ENCODE peak calls at places on chromosome 20, in seven cellular contexts. One of them, this sample, is unnamed.

GRCh38 chr20:49610701-49611538 is 43.0 kb upstream of the PTGIS start:
- DNase-seq in progenitor cell of endocrine pancreas: peak; percentile 91
- DNase-seq in HCEC 1CT: peak; percentile 42
- DNase-seq in astrocyte: no peak
- DNase-seq in esophagus squamous epithelium: no peak
- DNase-seq in left ventricle myocardium superior: peak; percentile 88
- DNase-seq in thyroid gland: peak; percentile 72
- DNase-seq in this sample: no peak

GRCh38 chr20:63007722-63008488 is 1.1 kb upstream of the BHLHE23 start:
- DNase-seq in progenitor cell of endocrine pancreas: no peak
- DNase-seq in HCEC 1CT: no peak
- DNase-seq in astrocyte: no peak
- DNase-seq in esophagus squamous epithelium: no peak
- DNase-seq in left ventricle myocardium superior: no peak
- DNase-seq in thyroid gland: no peak
- DNase-seq in this sample: no peak

GRCh38 chr20:64074963-64075362 is 4.4 kb downstream of the RGS19 start:
- DNase-seq in progenitor cell of endocrine pancreas: no peak
- DNase-seq in HCEC 1CT: no peak
- DNase-seq in astrocyte: no peak
- DNase-seq in esophagus squamous epithelium: no peak
- DNase-seq in left ventricle myocardium superior: no peak
- DNase-seq in thyroid gland: no peak
- DNase-seq in this sample: no peak

GRCh38 chr20:4091332-4092135 is 76.2 kb upstream of the RNF24 start:
- DNase-seq in progenitor cell of endocrine pancreas: peak; percentile 58
- DNase-seq in HCEC 1CT: peak; percentile 41
- DNase-seq in astrocyte: peak; percentile 90
- DNase-seq in esophagus squamous epithelium: no peak
- DNase-seq in left ventricle myocardium superior: peak; percentile 73
- DNase-seq in thyroid gland: peak; percentile 42
- DNase-seq in this sample: peak; percentile 81

GRCh38 chr20:51628533-51629398 is 86.2 kb upstream of the NFATC2 start:
- DNase-seq in progenitor cell of endocrine pancreas: no peak
- DNase-seq in HCEC 1CT: no peak
- DNase-seq in astrocyte: peak; percentile 90
- DNase-seq in esophagus squamous epithelium: no peak
- DNase-seq in left ventricle myocardium superior: no peak
- DNase-seq in thyroid gland: no peak
- DNase-seq in this sample: no peak

GRCh38 chr20:382291-383115 is 1.9 kb downstream of the TRIB3 start:
- DNase-seq in progenitor cell of endocrine pancreas: no peak
- DNase-seq in HCEC 1CT: no peak
- DNase-seq in astrocyte: no peak
- DNase-seq in esophagus squamous epithelium: no peak
- DNase-seq in left ventricle myocardium superior: no peak
- DNase-seq in thyroid gland: no peak
- DNase-seq in this sample: no peak

GRCh38 chr20:42986143-42986773 is 203.4 kb downstream of the PTPRT start:
- DNase-seq in progenitor cell of endocrine pancreas: no peak
- DNase-seq in HCEC 1CT: no peak
- DNase-seq in astrocyte: no peak
- DNase-seq in esophagus squamous epithelium: no peak
- DNase-seq in left ventricle myocardium superior: no peak
- DNase-seq in thyroid gland: no peak
- DNase-seq in this sample: no peak

GRCh38 chr20:16476032-16476431 is 97.2 kb downstream of the KIF16B start:
- DNase-seq in progenitor cell of endocrine pancreas: no peak
- DNase-seq in HCEC 1CT: peak; percentile 47
- DNase-seq in astrocyte: no peak
- DNase-seq in esophagus squamous epithelium: no peak
- DNase-seq in left ventricle myocardium superior: no peak
- DNase-seq in thyroid gland: peak; percentile 15
- DNase-seq in this sample: no peak

GRCh38 chr20:49990310-49990720 is 7.5 kb downstream of the SNAI1 start:
- DNase-seq in progenitor cell of endocrine pancreas: no peak
- DNase-seq in HCEC 1CT: no peak
- DNase-seq in astrocyte: peak; percentile 25
- DNase-seq in esophagus squamous epithelium: no peak
- DNase-seq in left ventricle myocardium superior: no peak
- DNase-seq in thyroid gland: peak; percentile 85
- DNase-seq in this sample: no peak

GRCh38 chr20:46828471-46828870 is 66.2 kb upstream of the EYA2 start:
- DNase-seq in progenitor cell of endocrine pancreas: no peak
- DNase-seq in HCEC 1CT: peak; percentile 82
- DNase-seq in astrocyte: peak; percentile 74
- DNase-seq in esophagus squamous epithelium: no peak
- DNase-seq in left ventricle myocardium superior: no peak
- DNase-seq in thyroid gland: no peak
- DNase-seq in this sample: no peak

GRCh38 chr20:1434571-1435336 is 31.9 kb downstream of the NSFL1C start:
- DNase-seq in progenitor cell of endocrine pancreas: no peak
- DNase-seq in HCEC 1CT: peak; percentile 95
- DNase-seq in astrocyte: peak; percentile 90
- DNase-seq in esophagus squamous epithelium: peak; percentile 12
- DNase-seq in left ventricle myocardium superior: no peak
- DNase-seq in thyroid gland: no peak
- DNase-seq in this sample: peak; percentile 23

GRCh38 chr20:854601-855000 is 21.1 kb downstream of the FAM110A start:
- DNase-seq in progenitor cell of endocrine pancreas: no peak
- DNase-seq in HCEC 1CT: no peak
- DNase-seq in astrocyte: no peak
- DNase-seq in esophagus squamous epithelium: no peak
- DNase-seq in left ventricle myocardium superior: no peak
- DNase-seq in thyroid gland: no peak
- DNase-seq in this sample: no peak

GRCh38 chr20:3146732-3147341 is 12.8 kb downstream of the FASTKD5 start:
- DNase-seq in progenitor cell of endocrine pancreas: no peak
- DNase-seq in HCEC 1CT: no peak
- DNase-seq in astrocyte: peak; percentile 30
- DNase-seq in esophagus squamous epithelium: no peak
- DNase-seq in left ventricle myocardium superior: no peak
- DNase-seq in thyroid gland: no peak
- DNase-seq in this sample: no peak

GRCh38 chr20:9966966-9967365 is 67.8 kb upstream of the ANKEF1 start:
- DNase-seq in progenitor cell of endocrine pancreas: no peak
- DNase-seq in HCEC 1CT: peak; percentile 18
- DNase-seq in astrocyte: no peak
- DNase-seq in esophagus squamous epithelium: no peak
- DNase-seq in left ventricle myocardium superior: no peak
- DNase-seq in thyroid gland: no peak
- DNase-seq in this sample: no peak

GRCh38 chr20:23446505-23446904 is 6.2 kb downstream of the CST11 start:
- DNase-seq in progenitor cell of endocrine pancreas: peak; percentile 26
- DNase-seq in HCEC 1CT: peak; percentile 20
- DNase-seq in astrocyte: peak; percentile 43
- DNase-seq in esophagus squamous epithelium: no peak
- DNase-seq in left ventricle myocardium superior: peak; percentile 73
- DNase-seq in thyroid gland: peak; percentile 17
- DNase-seq in this sample: no peak

GRCh38 chr20:24972341-24972740 is 20.2 kb downstream of the APMAP start:
- DNase-seq in progenitor cell of endocrine pancreas: no peak
- DNase-seq in HCEC 1CT: no peak
- DNase-seq in astrocyte: no peak
- DNase-seq in esophagus squamous epithelium: no peak
- DNase-seq in left ventricle myocardium superior: no peak
- DNase-seq in thyroid gland: no peak
- DNase-seq in this sample: no peak

GRCh38 chr20:10523438-10523837 is 88.3 kb downstream of the SLX4IP start:
- DNase-seq in progenitor cell of endocrine pancreas: no peak
- DNase-seq in HCEC 1CT: no peak
- DNase-seq in astrocyte: no peak
- DNase-seq in esophagus squamous epithelium: no peak
- DNase-seq in left ventricle myocardium superior: no peak
- DNase-seq in thyroid gland: no peak
- DNase-seq in this sample: no peak

GRCh38 chr20:25318471-25319240 is 70.8 kb downstream of the PYGB start:
- DNase-seq in progenitor cell of endocrine pancreas: no peak
- DNase-seq in HCEC 1CT: no peak
- DNase-seq in astrocyte: no peak
- DNase-seq in esophagus squamous epithelium: no peak
- DNase-seq in left ventricle myocardium superior: no peak
- DNase-seq in thyroid gland: no peak
- DNase-seq in this sample: no peak